ENCODE peak calls at places on chromosome 1, in seven cellular contexts. C is non-pigmented ciliary epithelial cell; K is K562; I is amniotic epithelial cell; H is activated CD4-positive, alpha-beta T cell treated with anti-CD3 and anti-CD28 coated beads for 24 hours; G is nucleus accumbens; J is dorsolateral prefrontal cortex. X is an unnamed sample.

GRCh38 chr1:166840309-166841302 is 1.3 kb downstream of the POGK start:
- DNase-seq in C (no peak), K (peak; percentile 72), I (peak; percentile 54), H (no peak), G (no peak), J (no peak), X (no peak)

GRCh38 chr1:72557446-72558049 is 275.2 kb upstream of the NEGR1 start:
- DNase-seq in C (no peak), K (no peak), I (peak; percentile 1), H (no peak), G (no peak), J (no peak), X (no peak)

GRCh38 chr1:182601416-182601786 is 2.8 kb downstream of the RGS16 start:
- DNase-seq in C (peak; percentile 32), K (peak; percentile 69), I (peak; percentile 63), H (peak; percentile 38), G (no peak), J (no peak), X (peak; percentile 44)

GRCh38 chr1:94006604-94007003 is 97.4 kb upstream of the GCLM start:
- DNase-seq in C (no peak), K (no peak), I (no peak), H (no peak), G (no peak), J (no peak), X (no peak)

GRCh38 chr1:165152727-165153126 is 203.8 kb downstream of the LMX1A start:
- DNase-seq in C (no peak), K (peak; percentile 13), I (no peak), H (no peak), G (no peak), J (no peak), X (no peak)

GRCh38 chr1:228850141-228851100 is 115.1 kb downstream of the RHOU start:
- DNase-seq in C (no peak), K (no peak), I (no peak), H (no peak), G (no peak), J (no peak), X (no peak)

GRCh38 chr1:182087304-182087703 is 25.8 kb upstream of the ZNF648 start:
- DNase-seq in C (no peak), K (no peak), I (no peak), H (no peak), G (no peak), J (no peak), X (no peak)

GRCh38 chr1:50975436-50975835 is 5.4 kb downstream of the CDKN2C start:
- DNase-seq in C (no peak), K (no peak), I (no peak), H (no peak), G (no peak), J (no peak), X (no peak)

GRCh38 chr1:31551206-31551605 is 25.1 kb upstream of the TINAGL1 start:
- DNase-seq in C (no peak), K (no peak), I (peak; percentile 43), H (no peak), G (no peak), J (no peak), X (no peak)

X was measured in anterior cingulate cortex.